ENCODE peak calls at places on chromosomes 2 and 18, in nine cellular contexts. One of them, this sample, is unnamed.

GRCh38 chr2:149080104-149080503 is 41.6 kb downstream of the LYPD6B start:
- DNase-seq in right atrium auricular region: no peak
- DNase-seq in aorta: no peak
- DNase-seq in A549: no peak
- DNase-seq in mammary epithelial cell: no peak
- DNase-seq in sigmoid colon: no peak
- DNase-seq in PC-3: no peak
- DNase-seq in thyroid gland: no peak
- DNase-seq in psoas muscle: no peak
- DNase-seq in this sample: no peak

GRCh38 chr2:101921319-101921960 is 70.3 kb upstream of the IL1R2 start:
- DNase-seq in right atrium auricular region: no peak
- DNase-seq in aorta: no peak
- DNase-seq in A549: no peak
- DNase-seq in mammary epithelial cell: no peak
- DNase-seq in sigmoid colon: no peak
- DNase-seq in PC-3: no peak
- DNase-seq in thyroid gland: no peak
- DNase-seq in psoas muscle: no peak
- DNase-seq in this sample: no peak

GRCh38 chr18:9017170-9017899 is 85.2 kb upstream of the NDUFV2 start:
- DNase-seq in right atrium auricular region: peak
- DNase-seq in aorta: peak
- DNase-seq in A549: peak
- DNase-seq in mammary epithelial cell: peak
- DNase-seq in sigmoid colon: peak
- DNase-seq in PC-3: peak
- DNase-seq in thyroid gland: peak
- DNase-seq in psoas muscle: peak
- DNase-seq in this sample: peak

GRCh38 chr2:120504936-120505705 is 159.2 kb downstream of the INHBB start:
- DNase-seq in right atrium auricular region: no peak
- DNase-seq in aorta: no peak
- DNase-seq in A549: no peak
- DNase-seq in mammary epithelial cell: no peak
- DNase-seq in sigmoid colon: no peak
- DNase-seq in PC-3: no peak
- DNase-seq in thyroid gland: no peak
- DNase-seq in psoas muscle: no peak
- DNase-seq in this sample: no peak

GRCh38 chr2:70627499-70627898 is 73.9 kb upstream of the TGFA start:
- DNase-seq in right atrium auricular region: no peak
- DNase-seq in aorta: no peak
- DNase-seq in A549: peak
- DNase-seq in mammary epithelial cell: no peak
- DNase-seq in sigmoid colon: no peak
- DNase-seq in PC-3: peak
- DNase-seq in thyroid gland: no peak
- DNase-seq in psoas muscle: no peak
- DNase-seq in this sample: no peak

GRCh38 chr2:219870023-219870422 is 242.6 kb downstream of the SLC4A3 start:
- DNase-seq in right atrium auricular region: no peak
- DNase-seq in aorta: no peak
- DNase-seq in A549: no peak
- DNase-seq in mammary epithelial cell: peak
- DNase-seq in sigmoid colon: no peak
- DNase-seq in PC-3: peak
- DNase-seq in thyroid gland: no peak
- DNase-seq in psoas muscle: no peak
- DNase-seq in this sample: no peak

GRCh38 chr2:121476714-121477113 is 54.0 kb upstream of the RNU4ATAC start:
- DNase-seq in right atrium auricular region: no peak
- DNase-seq in aorta: no peak
- DNase-seq in A549: no peak
- DNase-seq in mammary epithelial cell: no peak
- DNase-seq in sigmoid colon: no peak
- DNase-seq in PC-3: no peak
- DNase-seq in thyroid gland: no peak
- DNase-seq in psoas muscle: no peak
- DNase-seq in this sample: no peak

GRCh38 chr2:42812899-42813479 is 20.6 kb upstream of the HAAO start:
- DNase-seq in right atrium auricular region: no peak
- DNase-seq in aorta: no peak
- DNase-seq in A549: peak
- DNase-seq in mammary epithelial cell: peak
- DNase-seq in sigmoid colon: no peak
- DNase-seq in PC-3: peak
- DNase-seq in thyroid gland: no peak
- DNase-seq in psoas muscle: no peak
- DNase-seq in this sample: no peak

GRCh38 chr2:68251855-68252406 is 401 bp downstream of the PPP3R1 start:
- DNase-seq in right atrium auricular region: no peak
- DNase-seq in aorta: peak
- DNase-seq in A549: no peak
- DNase-seq in mammary epithelial cell: no peak
- DNase-seq in sigmoid colon: peak
- DNase-seq in PC-3: no peak
- DNase-seq in thyroid gland: peak
- DNase-seq in psoas muscle: peak
- DNase-seq in this sample: peak

GRCh38 chr2:179340678-179341077 is 76.0 kb upstream of the SESTD1 start:
- DNase-seq in right atrium auricular region: no peak
- DNase-seq in aorta: no peak
- DNase-seq in A549: peak
- DNase-seq in mammary epithelial cell: peak
- DNase-seq in sigmoid colon: no peak
- DNase-seq in PC-3: peak
- DNase-seq in thyroid gland: no peak
- DNase-seq in psoas muscle: no peak
- DNase-seq in this sample: no peak

GRCh38 chr2:238895901-238896600 is 48.2 kb downstream of the TWIST2 start:
- DNase-seq in right atrium auricular region: peak
- DNase-seq in aorta: peak
- DNase-seq in A549: no peak
- DNase-seq in mammary epithelial cell: no peak
- DNase-seq in sigmoid colon: peak
- DNase-seq in PC-3: no peak
- DNase-seq in thyroid gland: peak
- DNase-seq in psoas muscle: peak
- DNase-seq in this sample: peak
- H3K4me3 ChIP-seq in right atrium auricular region: no peak
- H3K4me3 ChIP-seq in aorta: no peak
- H3K4me3 ChIP-seq in A549: no peak
- H3K4me3 ChIP-seq in mammary epithelial cell: no peak
- H3K4me3 ChIP-seq in sigmoid colon: no peak
- H3K4me3 ChIP-seq in PC-3: no peak
- H3K4me3 ChIP-seq in thyroid gland: no peak
- H3K4me3 ChIP-seq in psoas muscle: no peak
- H3K4me3 ChIP-seq in this sample: peak

GRCh38 chr2:36476411-36476810 is 120.8 kb downstream of the CRIM1 start:
- DNase-seq in right atrium auricular region: no peak
- DNase-seq in aorta: no peak
- DNase-seq in A549: no peak
- DNase-seq in mammary epithelial cell: no peak
- DNase-seq in sigmoid colon: no peak
- DNase-seq in PC-3: peak
- DNase-seq in thyroid gland: no peak
- DNase-seq in psoas muscle: no peak
- DNase-seq in this sample: no peak

GRCh38 chr2:36477315-36477714 is 120.7 kb downstream of the FEZ2 start:
- DNase-seq in right atrium auricular region: no peak
- DNase-seq in aorta: no peak
- DNase-seq in A549: no peak
- DNase-seq in mammary epithelial cell: no peak
- DNase-seq in sigmoid colon: no peak
- DNase-seq in PC-3: no peak
- DNase-seq in thyroid gland: no peak
- DNase-seq in psoas muscle: no peak
- DNase-seq in this sample: no peak

GRCh38 chr2:36478332-36478738 is 119.6 kb downstream of the FEZ2 start:
- DNase-seq in right atrium auricular region: no peak
- DNase-seq in aorta: peak
- DNase-seq in A549: peak
- DNase-seq in mammary epithelial cell: peak
- DNase-seq in sigmoid colon: no peak
- DNase-seq in PC-3: peak
- DNase-seq in thyroid gland: no peak
- DNase-seq in psoas muscle: no peak
- DNase-seq in this sample: no peak

GRCh38 chr2:36478999-36479398 is 119.0 kb downstream of the FEZ2 start:
- DNase-seq in right atrium auricular region: no peak
- DNase-seq in aorta: no peak
- DNase-seq in A549: no peak
- DNase-seq in mammary epithelial cell: no peak
- DNase-seq in sigmoid colon: no peak
- DNase-seq in PC-3: no peak
- DNase-seq in thyroid gland: no peak
- DNase-seq in psoas muscle: no peak
- DNase-seq in this sample: no peak

DNA sequence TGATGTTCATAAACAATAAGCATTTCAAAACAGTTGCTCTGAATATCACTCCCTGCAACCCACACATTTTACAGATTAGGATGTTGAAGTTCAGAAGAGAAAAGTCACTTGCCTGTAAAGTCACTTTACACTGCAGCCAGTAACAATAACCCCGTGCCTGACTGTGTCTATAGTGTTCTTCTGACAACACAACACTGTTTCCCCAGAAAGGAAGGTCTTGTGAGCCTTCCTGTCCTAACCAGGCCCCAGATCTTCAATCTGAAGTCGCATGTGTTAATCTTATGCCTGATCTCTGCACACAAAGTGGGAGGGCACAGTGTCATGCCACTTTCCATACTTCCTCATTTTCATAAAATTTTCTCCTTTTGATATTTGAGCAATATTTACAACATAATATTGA is 120.2 kb downstream of the FEZ2 start:
- DNase-seq in right atrium auricular region: no peak
- DNase-seq in aorta: no peak
- DNase-seq in A549: no peak
- DNase-seq in mammary epithelial cell: no peak
- DNase-seq in sigmoid colon: no peak
- DNase-seq in PC-3: no peak
- DNase-seq in thyroid gland: no peak
- DNase-seq in psoas muscle: no peak
- DNase-seq in this sample: no peak
- H3K27ac ChIP-seq in right atrium auricular region: peak
- H3K27ac ChIP-seq in aorta: peak
- H3K27ac ChIP-seq in A549: peak
- H3K27ac ChIP-seq in mammary epithelial cell: peak
- H3K27ac ChIP-seq in sigmoid colon: peak
- H3K27ac ChIP-seq in PC-3: peak
- H3K27ac ChIP-seq in thyroid gland: no peak
- H3K27ac ChIP-seq in psoas muscle: peak
- H3K27ac ChIP-seq in this sample: peak

GRCh38 chr2:64273524-64274398 is 129.5 kb upstream of the PELI1 start:
- DNase-seq in right atrium auricular region: peak
- DNase-seq in aorta: peak
- DNase-seq in A549: peak
- DNase-seq in mammary epithelial cell: peak
- DNase-seq in sigmoid colon: peak
- DNase-seq in PC-3: peak
- DNase-seq in thyroid gland: peak
- DNase-seq in psoas muscle: peak
- DNase-seq in this sample: no peak
- H3K4me3 ChIP-seq in right atrium auricular region: no peak
- H3K4me3 ChIP-seq in aorta: no peak
- H3K4me3 ChIP-seq in A549: no peak
- H3K4me3 ChIP-seq in mammary epithelial cell: no peak
- H3K4me3 ChIP-seq in sigmoid colon: peak
- H3K4me3 ChIP-seq in PC-3: peak
- H3K4me3 ChIP-seq in thyroid gland: no peak
- H3K4me3 ChIP-seq in psoas muscle: peak
- H3K4me3 ChIP-seq in this sample: peak

GRCh38 chr2:156702520-156702919 is 266.3 kb downstream of the GPD2 start:
- DNase-seq in right atrium auricular region: no peak
- DNase-seq in aorta: no peak
- DNase-seq in A549: no peak
- DNase-seq in mammary epithelial cell: no peak
- DNase-seq in sigmoid colon: no peak
- DNase-seq in PC-3: no peak
- DNase-seq in thyroid gland: no peak
- DNase-seq in psoas muscle: no peak
- DNase-seq in this sample: no peak
- H3K27ac ChIP-seq in right atrium auricular region: no peak
- H3K27ac ChIP-seq in aorta: no peak
- H3K27ac ChIP-seq in A549: no peak
- H3K27ac ChIP-seq in mammary epithelial cell: no peak
- H3K27ac ChIP-seq in sigmoid colon: no peak
- H3K27ac ChIP-seq in PC-3: no peak
- H3K27ac ChIP-seq in thyroid gland: no peak
- H3K27ac ChIP-seq in psoas muscle: no peak
- H3K27ac ChIP-seq in this sample: no peak

GRCh38 chr18:75216926-75217303 is 6.3 kb downstream of the TSHZ1 start:
- DNase-seq in right atrium auricular region: no peak
- DNase-seq in aorta: no peak
- DNase-seq in A549: no peak
- DNase-seq in mammary epithelial cell: no peak
- DNase-seq in sigmoid colon: no peak
- DNase-seq in PC-3: no peak
- DNase-seq in thyroid gland: no peak
- DNase-seq in psoas muscle: no peak
- DNase-seq in this sample: no peak

GRCh38 chr18:75216212-75216925 is 5.8 kb downstream of the TSHZ1 start:
- DNase-seq in right atrium auricular region: no peak
- DNase-seq in aorta: no peak
- DNase-seq in A549: no peak
- DNase-seq in mammary epithelial cell: no peak
- DNase-seq in sigmoid colon: no peak
- DNase-seq in PC-3: no peak
- DNase-seq in thyroid gland: no peak
- DNase-seq in psoas muscle: no peak
- DNase-seq in this sample: no peak

GRCh38 chr18:75218524-75218923 is 7.9 kb downstream of the TSHZ1 start:
- DNase-seq in right atrium auricular region: no peak
- DNase-seq in aorta: no peak
- DNase-seq in A549: no peak
- DNase-seq in mammary epithelial cell: no peak
- DNase-seq in sigmoid colon: no peak
- DNase-seq in PC-3: no peak
- DNase-seq in thyroid gland: no peak
- DNase-seq in psoas muscle: no peak
- DNase-seq in this sample: no peak

GRCh38 chr18:75219684-75220083 is 9.1 kb downstream of the TSHZ1 start:
- DNase-seq in right atrium auricular region: no peak
- DNase-seq in aorta: no peak
- DNase-seq in A549: no peak
- DNase-seq in mammary epithelial cell: no peak
- DNase-seq in sigmoid colon: no peak
- DNase-seq in PC-3: no peak
- DNase-seq in thyroid gland: no peak
- DNase-seq in psoas muscle: no peak
- DNase-seq in this sample: no peak

DNA sequence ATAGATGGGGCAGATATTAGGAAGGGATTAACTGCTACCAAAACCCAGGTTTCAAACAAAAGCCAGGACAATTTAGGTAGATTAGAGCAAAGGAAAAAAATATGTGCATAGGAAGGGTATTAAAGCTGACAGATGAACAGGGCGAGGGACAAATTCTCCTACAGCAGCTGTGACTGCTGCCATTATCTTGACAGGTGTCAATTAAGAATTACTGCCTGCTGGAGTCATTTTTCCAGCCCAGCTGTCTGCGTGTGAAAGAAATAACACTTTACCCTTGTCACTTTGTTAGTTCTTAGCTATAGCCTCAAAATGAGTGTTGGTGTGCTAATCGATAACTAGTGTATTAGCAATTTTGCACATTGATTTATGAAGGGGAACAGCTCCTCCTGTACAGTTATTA is 7.5 kb downstream of the TSHZ1 start:
- DNase-seq in right atrium auricular region: no peak
- DNase-seq in aorta: no peak
- DNase-seq in A549: no peak
- DNase-seq in mammary epithelial cell: no peak
- DNase-seq in sigmoid colon: no peak
- DNase-seq in PC-3: no peak
- DNase-seq in thyroid gland: no peak
- DNase-seq in psoas muscle: no peak
- DNase-seq in this sample: no peak
- H3K4me3 ChIP-seq in right atrium auricular region: no peak
- H3K4me3 ChIP-seq in aorta: no peak
- H3K4me3 ChIP-seq in A549: no peak
- H3K4me3 ChIP-seq in mammary epithelial cell: no peak
- H3K4me3 ChIP-seq in sigmoid colon: no peak
- H3K4me3 ChIP-seq in PC-3: no peak
- H3K4me3 ChIP-seq in thyroid gland: no peak
- H3K4me3 ChIP-seq in psoas muscle: peak
- H3K4me3 ChIP-seq in this sample: no peak

This sample was measured in coronary artery.